ENCODE peak calls at places on chromosomes 7 and 10, in eight cellular contexts. H is KG1; C is NCI-H1694; L is NAMALWA; N is NCI-H774; A is activated CD8-positive, alpha-beta T cell treated with anti-CD3 and anti-CD28 coated beads for 36 hours; Z is renal cortical epithelial cell; W is ELR. U is an unnamed sample.
A peak's percentile ranks its signal among the peaks of the same experiment; 100 is the strongest.

GRCh38 chr10:132880148-132880981 is 62.0 kb downstream of the CFAP46 start:
- DNase-seq in H (no peak), C (no peak), L (no peak), N (no peak), A (no peak), Z (no peak), W (no peak), U (no peak)

GRCh38 chr10:6033954-6034353 is 28.2 kb downstream of the IL2RA start:
- DNase-seq in H (no peak), C (no peak), L (no peak), N (no peak), A (peak; percentile 3), Z (peak; percentile 80), W (peak; percentile 10), U (no peak)

GRCh38 chr10:13839430-13839986 is 252.7 kb downstream of the PRPF18 start:
- DNase-seq in H (no peak), C (no peak), L (no peak), N (no peak), A (no peak), Z (peak; percentile 35), W (peak; percentile 91), U (no peak)

GRCh38 chr7:70502117-70502516 is 629.8 kb upstream of the GALNT17 start:
- DNase-seq in H (no peak), C (no peak), L (no peak), N (no peak), A (no peak), Z (no peak), W (no peak), U (no peak)

GRCh38 chr10:124025638-124026336 is 67.6 kb downstream of the CHST15 start:
- DNase-seq in H (peak; percentile 4), C (no peak), L (peak; percentile 38), N (no peak), A (peak; percentile 21), Z (no peak), W (peak; percentile 12), U (no peak)

GRCh38 chr7:108203433-108204002 is 73.4 kb upstream of the LAMB4 start:
- DNase-seq in H (no peak), C (peak; percentile 13), L (peak; percentile 87), N (no peak), A (no peak), Z (no peak), W (no peak), U (no peak)

GRCh38 chr10:131848296-131848695 is 52.5 kb upstream of the PPP2R2D start:
- DNase-seq in H (no peak), C (no peak), L (no peak), N (no peak), A (no peak), Z (no peak), W (no peak), U (no peak)

GRCh38 chr7:113292105-113292504 is 173.8 kb upstream of the SMIM30 start:
- DNase-seq in H (no peak), C (no peak), L (no peak), N (no peak), A (no peak), Z (no peak), W (no peak), U (no peak)

GRCh38 chr10:132452651-132453469 is 55.9 kb downstream of the PWWP2B start:
- DNase-seq in H (peak; percentile 69), C (no peak), L (peak; percentile 93), N (peak; percentile 45), A (peak; percentile 88), Z (peak; percentile 52), W (peak; percentile 77), U (peak; percentile 84)

GRCh38 chr10:51079766-51080165 is 5.5 kb downstream of the PRKG1 start:
- DNase-seq in H (no peak), C (no peak), L (no peak), N (no peak), A (no peak), Z (peak; percentile 10), W (no peak), U (no peak)

U was measured in prostate gland.